ENCODE peak calls at places on chromosomes 12 and 14, in eight cellular contexts. M is GM10248; R is NCI-H1092; V is GM12892; T is G401; A is right lobe of liver; B is stimulated activated CD4-positive, alpha-beta T cell treated with anti-CD3 and anti-CD28 coated beads, Interleukin-12 subunit alpha, Interleukin-12 subunit beta, amount 100 ng/mL, for 48 hours; X is fibroblast of villous mesenchyme. J is an unnamed sample.
A peak's percentile ranks its signal among the peaks of the same experiment; 100 is the strongest.

GRCh38 chr12:124917841-124918621 is 3.6 kb upstream of the UBC start:
- DNase-seq in M (no peak), B (no peak), A (no peak), X (no peak), T (no peak), R (no peak), V (no peak), J (no peak)

GRCh38 chr14:101474563-101475467 is 86.5 kb upstream of the DIO3 start:
- DNase-seq in R (no peak), X (no peak), V (no peak), T (no peak), A (no peak), B (no peak), M (no peak), J (no peak)

GRCh38 chr12:108875682-108876361 is 4.1 kb upstream of the DAO start:
- DNase-seq in X (no peak), R (no peak), M (no peak), T (no peak), A (no peak), B (no peak), V (no peak), J (no peak)

GRCh38 chr12:27969901-27970390 is 2.6 kb downstream of the PTHLH start:
- DNase-seq in X (peak; percentile 33), R (no peak), T (peak; percentile 13), M (peak; percentile 69), V (peak; percentile 50), A (peak; percentile 69), B (peak; percentile 21), J (no peak)

GRCh38 chr12:46523446-46523845 is 150.9 kb upstream of the SLC38A2 start:
- DNase-seq in M (no peak), A (no peak), B (no peak), V (no peak), R (no peak), T (no peak), X (no peak), J (no peak)

GRCh38 chr14:39680777-39681176 is 248.5 kb upstream of the FBXO33 start:
- DNase-seq in V (no peak), R (no peak), T (no peak), B (no peak), A (no peak), M (no peak), X (no peak), J (no peak)

GRCh38 chr12:12696562-12697383 is 790 bp upstream of the GPR19 start:
- DNase-seq in T (peak; percentile 88), A (peak; percentile 93), X (peak; percentile 89), V (peak; percentile 52), M (peak; percentile 82), R (peak; percentile 89), B (peak; percentile 75), J (peak; percentile 51)

GRCh38 chr14:73755434-73756014 is 41.3 kb upstream of the PNMA1 start:
- DNase-seq in V (no peak), B (no peak), M (no peak), A (no peak), T (no peak), X (peak; percentile 49), R (no peak), J (no peak)

GRCh38 chr12:22702690-22703089 is 77.7 kb downstream of the ETNK1 start:
- DNase-seq in T (no peak), M (no peak), V (no peak), B (no peak), X (no peak), R (no peak), A (no peak), J (no peak)

GRCh38 chr12:129009833-129010232 is 156.6 kb downstream of the GLT1D1 start:
- DNase-seq in T (no peak), X (no peak), R (no peak), A (no peak), V (no peak), M (no peak), B (no peak), J (no peak)

GRCh38 chr14:20652996-20653975 is 11.8 kb upstream of the OR6S1 start:
- DNase-seq in A (no peak), X (peak; percentile 37), V (no peak), M (peak; percentile 49), B (peak; percentile 70), R (no peak), T (peak; percentile 60), J (no peak)

GRCh38 chr12:94561943-94562411 is 88.4 kb downstream of the TMCC3 start:
- DNase-seq in V (peak; percentile 34), M (peak; percentile 69), B (no peak), A (peak; percentile 77), T (peak; percentile 42), X (no peak), R (peak; percentile 26), J (no peak)

J was measured in NCI-H187 treated with DMSO at 0.1 percent for 48 hours.